ENCODE peak calls at places on chromosome 13, in seven cellular contexts. K is stimulated activated CD8-positive, alpha-beta memory T cell treated with anti-CD3 and anti-CD28 coated beads, Interleukin-12 subunit alpha, Interleukin-12 subunit beta, amount 100 ng/mL, for 4 hours; J is activated T-helper 2 cell treated with anti-CD3 and anti-CD28 coated beads, Interferon-gamma antibody, Interleukin-2, Interleukin-4, amounts not matched to agents 10 μg/mL and 5 μg/mL and 100 μg/mL, durations not matched to agents 14 hours and 24 hours and 36 hours; L is T-cell; M is HCEC 1CT; S is activated T-cell treated with anti-CD3 and anti-CD28 coated beads, Interleukin-2, amount 50 U/mL, for 24 hours; P is anterior cingulate cortex. X is an unnamed sample.

GRCh38 chr13:56700324-56700723 is 440.4 kb upstream of the PRR20A start:
- DNase-seq in S (no peak), J (no peak), K (no peak), M (no peak), P (no peak), L (no peak), X (no peak)

GRCh38 chr13:20349564-20350379 is 117.7 kb upstream of the GJB6 start:
- DNase-seq in M (no peak), S (no peak), J (no peak), L (no peak), K (no peak), P (no peak), X (no peak)

GRCh38 chr13:90416519-90416918 is 931.0 kb upstream of the MIR17HG start:
- DNase-seq in S (no peak), J (no peak), K (no peak), P (no peak), M (peak), L (no peak), X (no peak)

GRCh38 chr13:33479066-33479465 is 193.5 kb upstream of the STARD13 start:
- DNase-seq in L (no peak), J (no peak), M (no peak), K (no peak), S (no peak), P (no peak), X (no peak)

GRCh38 chr13:22090114-22090513 is 419.2 kb downstream of the FGF9 start:
- DNase-seq in S (no peak), P (no peak), M (no peak), L (no peak), K (no peak), J (no peak), X (no peak)

GRCh38 chr13:95643471-95643813 is 1.1 kb downstream of the DZIP1 start:
- DNase-seq in L (no peak), J (no peak), P (peak), M (peak), K (no peak), S (no peak), X (no peak)

GRCh38 chr13:44140146-44140545 is 233.5 kb upstream of the SERP2 start:
- DNase-seq in S (no peak), M (no peak), P (no peak), J (no peak), K (no peak), L (no peak), X (no peak)

GRCh38 chr13:106417467-106418110 is 117.9 kb downstream of the EFNB2 start:
- DNase-seq in S (no peak), M (no peak), K (no peak), P (no peak), J (no peak), L (no peak), X (no peak)